ENCODE peak calls at places on chromosomes 6 and 20, in eight cellular contexts. I is NCI-H2081, O is epithelial cell of proximal tubule, C is A549, F is stomach, M is GM13977, A is neuronal stem cell, R is iPS-NIHi11. X is an unnamed sample.

GRCh38 chr6:27081931-27082330 is 165.6 kb upstream of the PRSS16 start:
- DNase-seq in I (peak), O (no peak), C (no peak), F (no peak), M (no peak), A (no peak), R (no peak), X (no peak)

GRCh38 chr6:13760948-13761347 is 49.3 kb upstream of the RANBP9 start:
- DNase-seq in I (no peak), O (peak), C (no peak), F (no peak), M (no peak), A (no peak), R (no peak), X (no peak)

GRCh38 chr6:111564482-111564945 is 41.2 kb downstream of the TRAF3IP2 start:
- DNase-seq in I (peak), O (no peak), C (no peak), F (no peak), M (no peak), A (no peak), R (no peak), X (no peak)

GRCh38 chr20:51500311-51500710 is 42.2 kb downstream of the NFATC2 start:
- DNase-seq in I (no peak), O (no peak), C (no peak), F (no peak), M (peak), A (no peak), R (no peak), X (peak)

GRCh38 chr20:25022680-25023079 is 30.1 kb upstream of the APMAP start:
- DNase-seq in I (no peak), O (no peak), C (no peak), F (peak), M (no peak), A (no peak), R (peak), X (no peak)

GRCh38 chr20:60447703-60448102 is 489.5 kb downstream of the CDH26 start:
- DNase-seq in I (no peak), O (no peak), C (no peak), F (no peak), M (no peak), A (no peak), R (no peak), X (no peak)

GRCh38 chr6:144217264-144217663 is 66.9 kb downstream of the STX11 start:
- DNase-seq in I (no peak), O (no peak), C (no peak), F (no peak), M (no peak), A (no peak), R (no peak), X (no peak)

GRCh38 chr6:69362209-69362608 is 434.6 kb downstream of the LMBRD1 start:
- DNase-seq in I (no peak), O (no peak), C (no peak), F (no peak), M (no peak), A (no peak), R (no peak), X (no peak)

GRCh38 chr6:138862491-138862890 is 66.6 kb downstream of the ECT2L start:
- DNase-seq in I (no peak), O (no peak), C (no peak), F (no peak), M (no peak), A (no peak), R (no peak), X (no peak)

GRCh38 chr6:116047173-116047933 is 13.3 kb downstream of the FRK start:
- DNase-seq in I (no peak), O (no peak), C (no peak), F (no peak), M (no peak), A (no peak), R (no peak), X (no peak)

GRCh38 chr20:59525500-59526241 is 78.7 kb upstream of the PHACTR3 start:
- DNase-seq in I (peak), O (no peak), C (peak), F (peak), M (peak), A (peak), R (peak), X (no peak)

GRCh38 chr6:16669227-16669626 is 92.0 kb downstream of the ATXN1 start:
- DNase-seq in I (no peak), O (no peak), C (no peak), F (peak), M (no peak), A (no peak), R (no peak), X (peak)

GRCh38 chr20:22805219-22805618 is 220.8 kb upstream of the FOXA2 start:
- DNase-seq in I (no peak), O (peak), C (peak), F (no peak), M (no peak), A (no peak), R (peak), X (no peak)

GRCh38 chr6:157518399-157519250 is 137.6 kb downstream of the ZDHHC14 start:
- DNase-seq in I (no peak), O (no peak), C (peak), F (no peak), M (no peak), A (no peak), R (no peak), X (no peak)

GRCh38 chr20:38201356-38201755 is 36.3 kb upstream of the TGM2 start:
- DNase-seq in I (no peak), O (no peak), C (peak), F (no peak), M (no peak), A (no peak), R (peak), X (no peak)

GRCh38 chr20:4973330-4974097 is 27.8 kb downstream of the SLC23A2 start:
- DNase-seq in I (no peak), O (peak), C (peak), F (peak), M (peak), A (no peak), R (no peak), X (no peak)

GRCh38 chr6:7268362-7269310 is 44.4 kb downstream of the SSR1 start:
- DNase-seq in I (no peak), O (no peak), C (no peak), F (peak), M (no peak), A (no peak), R (no peak), X (no peak)

GRCh38 chr20:59121714-59122376 is 41.8 kb upstream of the ZNF831 start:
- DNase-seq in I (no peak), O (no peak), C (no peak), F (no peak), M (no peak), A (peak), R (peak), X (no peak)

GRCh38 chr6:53878808-53879207 is 84.0 kb downstream of the LRRC1 start:
- DNase-seq in I (no peak), O (no peak), C (no peak), F (no peak), M (no peak), A (no peak), R (no peak), X (no peak)

GRCh38 chr6:89034586-89035251 is 45.8 kb upstream of the PNRC1 start:
- DNase-seq in I (no peak), O (peak), C (no peak), F (no peak), M (no peak), A (no peak), R (no peak), X (no peak)

GRCh38 chr6:40778186-40778585 is 191.0 kb upstream of the LRFN2 start:
- DNase-seq in I (no peak), O (peak), C (no peak), F (no peak), M (no peak), A (no peak), R (no peak), X (no peak)

GRCh38 chr20:14418441-14418840 is 81.0 kb upstream of the FLRT3 start:
- DNase-seq in I (no peak), O (no peak), C (no peak), F (no peak), M (no peak), A (no peak), R (no peak), X (no peak)

GRCh38 chr20:22389836-22390542 is 194.4 kb downstream of the FOXA2 start:
- DNase-seq in I (peak), O (peak), C (peak), F (peak), M (no peak), A (no peak), R (peak), X (no peak)

GRCh38 chr6:90319979-90320667 is 23.5 kb upstream of the BACH2 start:
- DNase-seq in I (no peak), O (no peak), C (no peak), F (no peak), M (no peak), A (no peak), R (no peak), X (no peak)

GRCh38 chr20:63191400-63191799 is 24.5 kb downstream of the YTHDF1 start:
- DNase-seq in I (peak), O (no peak), C (no peak), F (peak), M (no peak), A (no peak), R (no peak), X (no peak)

GRCh38 chr6:36327226-36328009 is 9.3 kb downstream of the BNIP5 start:
- DNase-seq in I (no peak), O (no peak), C (no peak), F (no peak), M (no peak), A (no peak), R (no peak), X (no peak)

GRCh38 chr6:139474145-139475108 is 100.0 kb upstream of the CITED2 start:
- DNase-seq in I (peak), O (no peak), C (no peak), F (no peak), M (peak), A (no peak), R (peak), X (no peak)

GRCh38 chr6:142542704-142543233 is 241.0 kb downstream of the ADGRG6 start:
- DNase-seq in I (no peak), O (peak), C (no peak), F (peak), M (no peak), A (no peak), R (no peak), X (no peak)